ENCODE peak calls at places on chromosome 4, in four cellular contexts. One of them, this sample, is unnamed.

GRCh38 chr4:8274772-8275241 is 5.3 kb downstream of the HTRA3 start:
- DNase-seq in K562: no peak
- DNase-seq in HepG2: no peak
- DNase-seq in HEK293T: no peak
- DNase-seq in this sample: no peak

GRCh38 chr4:77010841-77011354 is 61.3 kb downstream of the SEPTIN11 start:
- DNase-seq in K562: no peak
- DNase-seq in HepG2: no peak
- DNase-seq in HEK293T: no peak
- DNase-seq in this sample: no peak

GRCh38 chr4:69154021-69154420 is 57.7 kb downstream of the UGT2B7 start:
- DNase-seq in HepG2: no peak
- DNase-seq in HEK293T: no peak
- DNase-seq in K562: no peak
- DNase-seq in this sample: no peak

GRCh38 chr4:74370912-74371311 is 6.0 kb downstream of the EREG start:
- DNase-seq in K562: peak
- DNase-seq in HepG2: peak
- DNase-seq in HEK293T: peak
- DNase-seq in this sample: peak

GRCh38 chr4:109554971-109555370 is 5.1 kb upstream of the MCUB start:
- DNase-seq in HepG2: no peak
- DNase-seq in K562: no peak
- DNase-seq in HEK293T: no peak
- DNase-seq in this sample: no peak

GRCh38 chr4:153549401-153549800 is 83.2 kb downstream of the TMEM131L start:
- DNase-seq in K562: no peak
- DNase-seq in HepG2: no peak
- DNase-seq in HEK293T: no peak
- DNase-seq in this sample: no peak

GRCh38 chr4:76748649-76749048 is 149.3 kb downstream of the SOWAHB start:
- DNase-seq in HepG2: peak
- DNase-seq in HEK293T: peak
- DNase-seq in K562: peak
- DNase-seq in this sample: no peak

GRCh38 chr4:3269105-3269927 is 20.4 kb downstream of the MSANTD1 start:
- DNase-seq in HepG2: no peak
- DNase-seq in K562: no peak
- DNase-seq in HEK293T: no peak
- DNase-seq in this sample: peak

GRCh38 chr4:2934077-2934812 is 29.0 kb downstream of the NOP14 start:
- DNase-seq in HepG2: no peak
- DNase-seq in HEK293T: peak
- DNase-seq in K562: peak
- DNase-seq in this sample: no peak

GRCh38 chr4:185145572-185145971 is 2.5 kb downstream of the SLC25A4 start:
- DNase-seq in HepG2: no peak
- DNase-seq in K562: no peak
- DNase-seq in HEK293T: no peak
- DNase-seq in this sample: no peak

GRCh38 chr4:23333946-23334878 is 555.6 kb downstream of the PPARGC1A start:
- DNase-seq in K562: peak
- DNase-seq in HepG2: no peak
- DNase-seq in HEK293T: peak
- DNase-seq in this sample: peak

GRCh38 chr4:39541987-39542632 is 14.9 kb upstream of the UGDH start:
- DNase-seq in HepG2: no peak
- DNase-seq in HEK293T: no peak
- DNase-seq in K562: no peak
- DNase-seq in this sample: no peak

GRCh38 chr4:16597829-16598228 is 300.6 kb downstream of the LDB2 start:
- DNase-seq in K562: no peak
- DNase-seq in HEK293T: no peak
- DNase-seq in HepG2: peak
- DNase-seq in this sample: no peak

GRCh38 chr4:118821590-118822293 is 14.2 kb downstream of the SEC24D start:
- DNase-seq in HepG2: peak
- DNase-seq in K562: no peak
- DNase-seq in HEK293T: no peak
- DNase-seq in this sample: no peak

GRCh38 chr4:16759781-16760459 is 138.5 kb downstream of the LDB2 start:
- DNase-seq in HEK293T: no peak
- DNase-seq in HepG2: no peak
- DNase-seq in K562: no peak
- DNase-seq in this sample: no peak

GRCh38 chr4:16721618-16722291 is 176.7 kb downstream of the LDB2 start:
- DNase-seq in HepG2: peak
- DNase-seq in K562: peak
- DNase-seq in HEK293T: no peak
- DNase-seq in this sample: no peak

GRCh38 chr4:56209767-56210166 is 177.5 kb downstream of the AASDH start:
- DNase-seq in HEK293T: no peak
- DNase-seq in K562: no peak
- DNase-seq in HepG2: no peak
- DNase-seq in this sample: no peak

GRCh38 chr4:10075953-10076391 is 40.6 kb downstream of the WDR1 start:
- DNase-seq in K562: no peak
- DNase-seq in HEK293T: no peak
- DNase-seq in HepG2: no peak
- DNase-seq in this sample: peak
- TF ChIP-seq ELF4 in K562: no peak
- TF ChIP-seq ELF4 in HEK293T: no peak
- TF ChIP-seq ELF4 in HepG2: no peak
- TF ChIP-seq ELF4 in this sample: no peak

DNA sequence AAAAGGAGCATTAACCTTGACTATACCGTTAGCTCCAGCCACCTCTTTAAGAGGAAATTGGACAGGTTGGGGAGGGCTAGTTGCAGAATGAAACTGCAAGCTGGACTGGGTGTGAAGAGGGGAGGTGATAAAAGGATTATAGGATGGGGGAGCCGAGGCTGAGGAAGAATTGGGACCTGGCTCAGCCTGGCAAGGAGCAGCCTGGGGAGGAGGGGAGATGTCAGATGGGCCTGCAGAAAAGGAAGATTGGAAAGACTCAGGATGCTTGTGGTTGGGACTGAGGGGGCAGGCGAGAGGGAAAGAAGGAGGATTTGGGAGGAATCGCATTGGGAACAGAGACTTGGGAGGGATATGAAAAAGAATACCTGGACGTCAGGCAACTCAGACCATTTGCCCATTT is 351.7 kb downstream of the PPP3CA start:
- DNase-seq in HEK293T: no peak
- DNase-seq in HepG2: no peak
- DNase-seq in K562: no peak
- DNase-seq in this sample: no peak
- TF ChIP-seq ELF4 in HEK293T: no peak
- TF ChIP-seq ELF4 in HepG2: no peak
- TF ChIP-seq ELF4 in K562: no peak
- TF ChIP-seq ELF4 in this sample: no peak

GRCh38 chr4:1856920-1857699 is 1.2 kb upstream of the LETM1 start:
- DNase-seq in K562: peak
- DNase-seq in HepG2: no peak
- DNase-seq in HEK293T: no peak
- DNase-seq in this sample: peak
- TF ChIP-seq ELF4 in K562: no peak
- TF ChIP-seq ELF4 in HepG2: no peak
- TF ChIP-seq ELF4 in HEK293T: no peak
- TF ChIP-seq ELF4 in this sample: no peak

GRCh38 chr4:187602339-187603092 is 393.1 kb upstream of the ZFP42 start:
- DNase-seq in HEK293T: no peak
- DNase-seq in K562: no peak
- DNase-seq in HepG2: no peak
- DNase-seq in this sample: no peak
- TF ChIP-seq ELF4 in HEK293T: no peak
- TF ChIP-seq ELF4 in K562: no peak
- TF ChIP-seq ELF4 in HepG2: no peak
- TF ChIP-seq ELF4 in this sample: no peak

GRCh38 chr4:12172198-12172970 is 743.7 kb upstream of the HS3ST1 start:
- DNase-seq in HepG2: no peak
- DNase-seq in HEK293T: no peak
- DNase-seq in K562: no peak
- DNase-seq in this sample: no peak

GRCh38 chr4:12173496-12173895 is 744.8 kb upstream of the HS3ST1 start:
- DNase-seq in K562: no peak
- DNase-seq in HepG2: no peak
- DNase-seq in HEK293T: no peak
- DNase-seq in this sample: no peak

GRCh38 chr4:12170308-12170707 is 741.6 kb upstream of the HS3ST1 start:
- DNase-seq in K562: no peak
- DNase-seq in HepG2: no peak
- DNase-seq in HEK293T: no peak
- DNase-seq in this sample: no peak
- TF ChIP-seq ELF4 in K562: no peak
- TF ChIP-seq ELF4 in HepG2: no peak
- TF ChIP-seq ELF4 in HEK293T: no peak
- TF ChIP-seq ELF4 in this sample: no peak

DNA sequence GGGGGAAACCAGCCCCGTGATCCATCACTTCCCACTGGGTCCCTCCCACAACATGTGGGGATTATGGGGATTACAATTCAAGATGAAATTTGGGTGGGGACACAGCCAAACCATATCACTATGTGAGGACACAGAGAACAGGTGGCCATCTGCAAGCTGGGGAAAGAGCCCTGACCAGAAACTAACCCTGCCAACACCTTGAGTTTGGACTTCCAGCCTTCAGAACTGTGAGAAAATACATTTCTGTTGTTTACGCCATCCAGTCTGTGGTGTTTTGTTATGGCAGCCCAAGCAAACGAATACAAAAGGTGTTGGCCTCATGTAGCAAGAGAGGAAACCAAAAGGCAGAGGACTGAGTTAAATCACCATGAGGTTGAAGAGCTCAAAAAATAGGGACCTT is 169.9 kb upstream of the TENM3 start:
- DNase-seq in HepG2: no peak
- DNase-seq in HEK293T: no peak
- DNase-seq in K562: no peak
- DNase-seq in this sample: no peak
- TF ChIP-seq ELF4 in HepG2: no peak
- TF ChIP-seq ELF4 in HEK293T: no peak
- TF ChIP-seq ELF4 in K562: no peak
- TF ChIP-seq ELF4 in this sample: no peak

DNA sequence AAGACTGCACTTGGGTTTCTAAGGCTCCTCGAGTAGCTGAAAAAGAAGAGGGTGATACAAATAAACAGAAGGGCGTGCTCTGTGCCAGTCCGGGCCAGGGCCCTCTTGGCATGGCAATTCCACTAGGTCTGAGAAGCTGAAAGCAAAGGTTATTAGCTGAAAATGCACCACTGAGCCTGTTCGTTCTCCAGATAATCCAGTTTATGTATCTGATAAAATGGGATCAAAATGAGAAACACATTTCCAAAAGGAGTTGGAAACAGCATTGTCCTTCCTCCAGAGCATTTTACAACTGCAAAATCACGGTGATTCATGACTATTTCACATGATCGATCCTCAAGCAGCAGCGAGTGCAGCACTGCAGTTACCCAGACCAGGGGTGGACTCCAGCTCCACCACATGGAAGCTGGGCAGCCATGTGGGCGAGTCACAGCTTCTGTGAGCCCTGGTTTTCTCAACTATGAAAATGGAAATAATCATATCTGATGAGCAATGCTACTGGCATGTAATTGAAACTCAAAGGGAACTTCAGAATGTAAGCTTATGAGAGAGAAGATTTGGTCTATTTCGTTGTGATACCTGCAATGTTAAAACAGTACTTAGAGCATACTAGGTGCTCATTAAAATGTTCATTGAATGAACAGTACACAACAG is 78.7 kb upstream of the MSX1 start:
- DNase-seq in HepG2: no peak
- DNase-seq in K562: no peak
- DNase-seq in HEK293T: no peak
- DNase-seq in this sample: no peak
- TF ChIP-seq ELF4 in HepG2: no peak
- TF ChIP-seq ELF4 in K562: no peak
- TF ChIP-seq ELF4 in HEK293T: no peak
- TF ChIP-seq ELF4 in this sample: no peak

GRCh38 chr4:147994491-147995385 is 262.9 kb downstream of the ARHGAP10 start:
- DNase-seq in HEK293T: no peak
- DNase-seq in K562: no peak
- DNase-seq in HepG2: no peak
- DNase-seq in this sample: no peak

GRCh38 chr4:147994076-147994475 is 262.2 kb downstream of the ARHGAP10 start:
- DNase-seq in HepG2: no peak
- DNase-seq in HEK293T: no peak
- DNase-seq in K562: no peak
- DNase-seq in this sample: no peak

GRCh38 chr4:147991543-147992295 is 259.8 kb downstream of the ARHGAP10 start:
- DNase-seq in HepG2: no peak
- DNase-seq in HEK293T: no peak
- DNase-seq in K562: no peak
- DNase-seq in this sample: no peak

DNA sequence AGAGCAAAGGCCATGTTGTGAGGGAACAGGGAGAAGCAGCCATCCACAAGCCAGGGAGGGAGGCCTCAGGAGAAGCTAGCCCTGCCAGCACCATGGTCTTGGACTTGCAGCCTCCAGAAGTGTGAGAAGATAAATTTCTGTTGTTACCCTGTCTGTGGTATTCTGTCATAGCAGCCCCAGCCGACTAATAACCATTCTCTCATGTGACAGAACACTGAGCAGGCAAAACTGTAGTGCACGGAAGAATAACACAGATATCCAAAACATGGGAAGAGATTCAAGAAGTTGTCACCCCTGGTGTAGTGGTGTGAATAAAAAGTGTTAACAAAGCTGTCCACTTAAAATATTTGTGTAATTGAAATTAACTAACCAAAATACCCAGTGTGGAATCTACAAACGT is 265.0 kb downstream of the ARHGAP10 start:
- DNase-seq in HepG2: no peak
- DNase-seq in K562: no peak
- DNase-seq in HEK293T: no peak
- DNase-seq in this sample: no peak
- TF ChIP-seq ELF4 in HepG2: no peak
- TF ChIP-seq ELF4 in K562: no peak
- TF ChIP-seq ELF4 in HEK293T: no peak
- TF ChIP-seq ELF4 in this sample: no peak